ENCODE peak calls at places on chromosomes 7 and 10, in five cellular contexts. One of them, this sample, is unnamed.
A peak's percentile ranks its signal among the peaks of the same experiment; 100 is the strongest.

GRCh38 chr10:16401416-16401815 is 35.4 kb upstream of the PTER start:
- DNase-seq in HepG2: no peak
- DNase-seq in breast epithelium: no peak
- DNase-seq in GM12891: no peak
- DNase-seq in GM12892: no peak
- DNase-seq in this sample: no peak

GRCh38 chr10:110392860-110393732 is 88.4 kb upstream of the SMNDC1 start:
- DNase-seq in HepG2: no peak
- DNase-seq in GM12891: no peak
- DNase-seq in breast epithelium: peak; percentile 41
- DNase-seq in GM12892: no peak
- DNase-seq in this sample: no peak

GRCh38 chr7:2553831-2554581 is 1.3 kb downstream of the BRAT1 start:
- DNase-seq in GM12891: no peak
- DNase-seq in HepG2: no peak
- DNase-seq in GM12892: no peak
- DNase-seq in breast epithelium: no peak
- DNase-seq in this sample: peak; percentile 56

GRCh38 chr10:132063432-132063831 is 2.3 kb upstream of the JAKMIP3 start:
- DNase-seq in HepG2: no peak
- DNase-seq in GM12891: no peak
- DNase-seq in GM12892: no peak
- DNase-seq in breast epithelium: no peak
- DNase-seq in this sample: peak; percentile 26

GRCh38 chr7:52771177-52771576 is 264.3 kb upstream of the POM121L12 start:
- DNase-seq in GM12892: no peak
- DNase-seq in HepG2: no peak
- DNase-seq in breast epithelium: no peak
- DNase-seq in GM12891: no peak
- DNase-seq in this sample: no peak

GRCh38 chr7:100122568-100122967 is 3.1 kb downstream of the CNPY4 start:
- DNase-seq in breast epithelium: no peak
- DNase-seq in GM12891: no peak
- DNase-seq in GM12892: no peak
- DNase-seq in HepG2: no peak
- DNase-seq in this sample: no peak

GRCh38 chr10:84097787-84098353 is 41.4 kb upstream of the GHITM start:
- DNase-seq in breast epithelium: no peak
- DNase-seq in GM12891: no peak
- DNase-seq in HepG2: no peak
- DNase-seq in GM12892: no peak
- DNase-seq in this sample: no peak

GRCh38 chr10:133346413-133346812 is 760 bp upstream of the PRAP1 start:
- DNase-seq in breast epithelium: no peak
- DNase-seq in GM12892: no peak
- DNase-seq in GM12891: no peak
- DNase-seq in HepG2: no peak
- DNase-seq in this sample: no peak

GRCh38 chr7:101681170-101682007 is 52.3 kb upstream of the MYL10 start:
- DNase-seq in breast epithelium: peak; percentile 23
- DNase-seq in GM12892: no peak
- DNase-seq in GM12891: no peak
- DNase-seq in HepG2: no peak
- DNase-seq in this sample: no peak

GRCh38 chr7:119925890-119926289 is 347.1 kb upstream of the KCND2 start:
- DNase-seq in GM12892: no peak
- DNase-seq in breast epithelium: no peak
- DNase-seq in HepG2: no peak
- DNase-seq in GM12891: no peak
- DNase-seq in this sample: no peak

GRCh38 chr7:94412762-94413322 is 18.1 kb downstream of the COL1A2 start:
- DNase-seq in GM12891: no peak
- DNase-seq in breast epithelium: no peak
- DNase-seq in HepG2: no peak
- DNase-seq in GM12892: no peak
- DNase-seq in this sample: no peak

GRCh38 chr7:101243786-101244384 is 996 bp downstream of the FIS1 start:
- DNase-seq in HepG2: no peak
- DNase-seq in GM12892: no peak
- DNase-seq in breast epithelium: no peak
- DNase-seq in GM12891: peak; percentile 85
- DNase-seq in this sample: peak; percentile 65

GRCh38 chr7:110521357-110521756 is 569.6 kb upstream of the LRRN3 start:
- DNase-seq in GM12892: no peak
- DNase-seq in breast epithelium: no peak
- DNase-seq in HepG2: peak; percentile 50
- DNase-seq in GM12891: no peak
- DNase-seq in this sample: no peak

GRCh38 chr10:122515588-122516231 is 44.8 kb upstream of the DMBT1 start:
- DNase-seq in breast epithelium: no peak
- DNase-seq in HepG2: no peak
- DNase-seq in GM12891: peak; percentile 37
- DNase-seq in GM12892: peak; percentile 35
- DNase-seq in this sample: no peak

GRCh38 chr7:135194494-135195095 is 16.7 kb downstream of the WDR91 start:
- DNase-seq in breast epithelium: no peak
- DNase-seq in GM12892: no peak
- DNase-seq in HepG2: no peak
- DNase-seq in GM12891: no peak
- DNase-seq in this sample: no peak

GRCh38 chr10:91653214-91653875 is 20.5 kb upstream of the PPP1R3C start:
- DNase-seq in GM12891: no peak
- DNase-seq in HepG2: no peak
- DNase-seq in breast epithelium: no peak
- DNase-seq in GM12892: no peak
- DNase-seq in this sample: no peak

GRCh38 chr7:128997161-128997560 is 57.8 kb downstream of the TNPO3 start:
- DNase-seq in GM12892: no peak
- DNase-seq in HepG2: no peak
- DNase-seq in breast epithelium: no peak
- DNase-seq in GM12891: no peak
- DNase-seq in this sample: no peak
- TF ChIP-seq POLR2AphosphoS5 in GM12892: no peak
- TF ChIP-seq POLR2AphosphoS5 in HepG2: no peak
- TF ChIP-seq POLR2AphosphoS5 in breast epithelium: no peak
- TF ChIP-seq POLR2AphosphoS5 in GM12891: no peak
- TF ChIP-seq POLR2AphosphoS5 in this sample: no peak

GRCh38 chr7:142927085-142927745 is 6.3 kb downstream of the TRPV5 start:
- DNase-seq in GM12892: no peak
- DNase-seq in GM12891: no peak
- DNase-seq in HepG2: no peak
- DNase-seq in breast epithelium: no peak
- DNase-seq in this sample: no peak
- TF ChIP-seq POLR2AphosphoS5 in GM12892: no peak
- TF ChIP-seq POLR2AphosphoS5 in GM12891: no peak
- TF ChIP-seq POLR2AphosphoS5 in HepG2: no peak
- TF ChIP-seq POLR2AphosphoS5 in breast epithelium: no peak
- TF ChIP-seq POLR2AphosphoS5 in this sample: no peak

GRCh38 chr10:43174969-43175368 is 36.7 kb downstream of the CSGALNACT2 start:
- DNase-seq in GM12891: no peak
- DNase-seq in GM12892: no peak
- DNase-seq in breast epithelium: no peak
- DNase-seq in HepG2: no peak
- DNase-seq in this sample: no peak
- TF ChIP-seq POLR2AphosphoS5 in GM12891: no peak
- TF ChIP-seq POLR2AphosphoS5 in GM12892: no peak
- TF ChIP-seq POLR2AphosphoS5 in breast epithelium: no peak
- TF ChIP-seq POLR2AphosphoS5 in HepG2: no peak
- TF ChIP-seq POLR2AphosphoS5 in this sample: no peak

DNA sequence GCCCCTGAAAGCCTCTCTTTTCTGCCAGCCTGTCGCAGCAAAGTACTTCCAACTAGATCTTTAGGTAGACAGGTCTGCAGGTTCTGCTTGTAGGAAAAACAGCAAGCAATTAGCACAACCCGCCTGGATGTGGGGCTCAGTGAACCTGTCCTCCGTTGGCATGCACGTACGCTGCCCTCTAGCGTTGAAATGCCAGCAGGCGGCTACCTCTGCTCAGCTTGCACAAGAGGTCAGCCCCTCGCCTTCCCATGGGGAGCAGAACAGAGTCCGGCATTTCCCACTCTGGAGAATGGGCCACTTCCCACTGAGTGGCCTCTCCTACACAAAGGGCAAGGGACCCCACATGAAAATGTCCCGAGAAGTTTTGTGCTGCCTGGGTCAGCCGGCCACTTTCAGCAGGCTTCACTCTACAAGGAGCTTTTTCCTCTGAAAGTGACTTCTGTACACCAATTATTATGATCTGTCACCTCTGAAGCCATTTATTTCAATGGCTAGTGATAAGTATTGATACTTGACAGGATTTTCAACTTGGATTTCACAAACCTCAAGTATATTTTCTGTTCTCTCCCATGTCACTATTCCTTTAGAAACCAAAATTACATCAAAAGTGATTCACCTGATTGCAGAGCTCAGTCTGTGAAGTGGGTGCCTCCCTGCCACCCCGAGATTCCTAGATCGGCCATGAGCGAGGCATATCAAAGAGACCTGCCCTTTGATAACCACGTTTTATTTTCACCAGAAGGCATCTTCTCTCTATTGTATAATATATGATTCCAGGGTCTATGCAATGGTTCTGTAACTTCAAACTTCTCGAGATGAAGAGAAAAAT is 56.7 kb downstream of the JCAD start:
- DNase-seq in GM12892: peak; percentile 38
- DNase-seq in breast epithelium: peak; percentile 79
- DNase-seq in HepG2: peak; percentile 65
- DNase-seq in GM12891: peak; percentile 27
- DNase-seq in this sample: peak; percentile 85
- TF ChIP-seq POLR2AphosphoS5 in GM12892: no peak
- TF ChIP-seq POLR2AphosphoS5 in breast epithelium: peak; percentile 32
- TF ChIP-seq POLR2AphosphoS5 in HepG2: no peak
- TF ChIP-seq POLR2AphosphoS5 in GM12891: no peak
- TF ChIP-seq POLR2AphosphoS5 in this sample: no peak

GRCh38 chr7:150753826-150754603 is 16.8 kb downstream of the GIMAP5 start:
- DNase-seq in HepG2: peak; percentile 16
- DNase-seq in GM12892: no peak
- DNase-seq in GM12891: no peak
- DNase-seq in breast epithelium: no peak
- DNase-seq in this sample: no peak
- TF ChIP-seq POLR2AphosphoS5 in HepG2: no peak
- TF ChIP-seq POLR2AphosphoS5 in GM12892: no peak
- TF ChIP-seq POLR2AphosphoS5 in GM12891: no peak
- TF ChIP-seq POLR2AphosphoS5 in breast epithelium: no peak
- TF ChIP-seq POLR2AphosphoS5 in this sample: no peak

This sample was measured in suprapubic skin.